ENCODE peak calls at places on chromosomes 16 and 17, in eight cellular contexts. One of them, this sample, is unnamed.

GRCh38 chr16:637081-638018 is 1.2 kb upstream of the METTL26 start:
- DNase-seq in cardiac muscle cell: peak; percentile 94
- DNase-seq in CD4-positive, alpha-beta T cell: peak; percentile 81
- DNase-seq in endodermal cell: peak; percentile 97
- DNase-seq in body of pancreas: peak; percentile 94
- DNase-seq in tibial artery: peak; percentile 94
- DNase-seq in A549: peak; percentile 91
- DNase-seq in glutamatergic neuron: peak; percentile 93
- DNase-seq in this sample: no peak

GRCh38 chr17:77235370-77236080 is 94.8 kb downstream of the SEC14L1 start:
- DNase-seq in body of pancreas: no peak
- DNase-seq in glutamatergic neuron: no peak
- DNase-seq in cardiac muscle cell: peak; percentile 94
- DNase-seq in endodermal cell: no peak
- DNase-seq in A549: no peak
- DNase-seq in tibial artery: no peak
- DNase-seq in CD4-positive, alpha-beta T cell: no peak
- DNase-seq in this sample: no peak

GRCh38 chr17:49616546-49617205 is 41.0 kb downstream of the NXPH3 start:
- DNase-seq in glutamatergic neuron: no peak
- DNase-seq in tibial artery: peak; percentile 91
- DNase-seq in A549: no peak
- DNase-seq in cardiac muscle cell: peak; percentile 98
- DNase-seq in endodermal cell: no peak
- DNase-seq in CD4-positive, alpha-beta T cell: no peak
- DNase-seq in body of pancreas: peak; percentile 55
- DNase-seq in this sample: peak; percentile 41

GRCh38 chr17:33090806-33091205 is 99.2 kb downstream of the SPACA3 start:
- DNase-seq in endodermal cell: no peak
- DNase-seq in A549: no peak
- DNase-seq in glutamatergic neuron: no peak
- DNase-seq in cardiac muscle cell: no peak
- DNase-seq in CD4-positive, alpha-beta T cell: no peak
- DNase-seq in body of pancreas: no peak
- DNase-seq in tibial artery: no peak
- DNase-seq in this sample: no peak

GRCh38 chr16:85515319-85515745 is 97.8 kb upstream of the GSE1 start:
- DNase-seq in body of pancreas: no peak
- DNase-seq in CD4-positive, alpha-beta T cell: no peak
- DNase-seq in tibial artery: no peak
- DNase-seq in cardiac muscle cell: no peak
- DNase-seq in glutamatergic neuron: no peak
- DNase-seq in A549: no peak
- DNase-seq in endodermal cell: peak; percentile 62
- DNase-seq in this sample: no peak

GRCh38 chr17:55699178-55699865 is 23.3 kb downstream of the TMEM100 start:
- DNase-seq in cardiac muscle cell: no peak
- DNase-seq in A549: no peak
- DNase-seq in glutamatergic neuron: no peak
- DNase-seq in CD4-positive, alpha-beta T cell: no peak
- DNase-seq in body of pancreas: peak; percentile 20
- DNase-seq in endodermal cell: no peak
- DNase-seq in tibial artery: no peak
- DNase-seq in this sample: no peak

GRCh38 chr17:5127910-5128309 is 12.1 kb downstream of the USP6 start:
- DNase-seq in endodermal cell: no peak
- DNase-seq in CD4-positive, alpha-beta T cell: no peak
- DNase-seq in cardiac muscle cell: no peak
- DNase-seq in body of pancreas: no peak
- DNase-seq in tibial artery: peak; percentile 29
- DNase-seq in A549: no peak
- DNase-seq in glutamatergic neuron: no peak
- DNase-seq in this sample: no peak

GRCh38 chr17:58677204-58677880 is 14.5 kb downstream of the TEX14 start:
- DNase-seq in glutamatergic neuron: no peak
- DNase-seq in CD4-positive, alpha-beta T cell: no peak
- DNase-seq in endodermal cell: no peak
- DNase-seq in body of pancreas: no peak
- DNase-seq in tibial artery: no peak
- DNase-seq in cardiac muscle cell: peak; percentile 87
- DNase-seq in A549: no peak
- DNase-seq in this sample: no peak

GRCh38 chr17:50270430-50271172 is 3.7 kb upstream of the TMEM92 start:
- DNase-seq in body of pancreas: peak; percentile 7
- DNase-seq in endodermal cell: no peak
- DNase-seq in A549: no peak
- DNase-seq in CD4-positive, alpha-beta T cell: no peak
- DNase-seq in tibial artery: peak; percentile 76
- DNase-seq in cardiac muscle cell: peak; percentile 88
- DNase-seq in glutamatergic neuron: no peak
- DNase-seq in this sample: no peak

GRCh38 chr17:8894189-8894611 is 26.7 kb upstream of the PIK3R6 start:
- DNase-seq in A549: no peak
- DNase-seq in CD4-positive, alpha-beta T cell: no peak
- DNase-seq in endodermal cell: peak; percentile 86
- DNase-seq in tibial artery: peak; percentile 60
- DNase-seq in cardiac muscle cell: peak; percentile 6
- DNase-seq in glutamatergic neuron: peak; percentile 33
- DNase-seq in body of pancreas: no peak
- DNase-seq in this sample: no peak

GRCh38 chr17:50721194-50722010 is 2.0 kb downstream of the LUC7L3 start:
- DNase-seq in glutamatergic neuron: no peak
- DNase-seq in tibial artery: no peak
- DNase-seq in endodermal cell: no peak
- DNase-seq in CD4-positive, alpha-beta T cell: no peak
- DNase-seq in A549: no peak
- DNase-seq in cardiac muscle cell: no peak
- DNase-seq in body of pancreas: no peak
- DNase-seq in this sample: no peak

GRCh38 chr17:8914554-8914953 is 47.1 kb upstream of the PIK3R6 start:
- DNase-seq in endodermal cell: peak; percentile 31
- DNase-seq in cardiac muscle cell: no peak
- DNase-seq in A549: no peak
- DNase-seq in body of pancreas: no peak
- DNase-seq in glutamatergic neuron: no peak
- DNase-seq in CD4-positive, alpha-beta T cell: no peak
- DNase-seq in tibial artery: no peak
- DNase-seq in this sample: no peak

GRCh38 chr17:73494955-73495349 is 149.3 kb downstream of the SDK2 start:
- DNase-seq in tibial artery: no peak
- DNase-seq in body of pancreas: no peak
- DNase-seq in cardiac muscle cell: no peak
- DNase-seq in CD4-positive, alpha-beta T cell: no peak
- DNase-seq in endodermal cell: no peak
- DNase-seq in A549: no peak
- DNase-seq in glutamatergic neuron: no peak
- DNase-seq in this sample: no peak

GRCh38 chr17:57862990-57863667 is 13.3 kb upstream of the MRPS23 start:
- DNase-seq in tibial artery: no peak
- DNase-seq in glutamatergic neuron: no peak
- DNase-seq in cardiac muscle cell: no peak
- DNase-seq in endodermal cell: peak; percentile 74
- DNase-seq in A549: no peak
- DNase-seq in CD4-positive, alpha-beta T cell: no peak
- DNase-seq in body of pancreas: peak; percentile 53
- DNase-seq in this sample: no peak

GRCh38 chr17:15263206-15263579 is 1.9 kb downstream of the PMP22 start:
- DNase-seq in A549: peak; percentile 73
- DNase-seq in CD4-positive, alpha-beta T cell: no peak
- DNase-seq in tibial artery: peak; percentile 98
- DNase-seq in endodermal cell: no peak
- DNase-seq in cardiac muscle cell: peak; percentile 92
- DNase-seq in body of pancreas: peak; percentile 67
- DNase-seq in glutamatergic neuron: no peak
- DNase-seq in this sample: no peak

GRCh38 chr17:13420294-13421277 is 181.1 kb downstream of the HS3ST3A1 start:
- DNase-seq in tibial artery: no peak
- DNase-seq in endodermal cell: no peak
- DNase-seq in CD4-positive, alpha-beta T cell: no peak
- DNase-seq in cardiac muscle cell: peak; percentile 85
- DNase-seq in body of pancreas: no peak
- DNase-seq in A549: no peak
- DNase-seq in glutamatergic neuron: no peak
- DNase-seq in this sample: peak; percentile 21

GRCh38 chr16:17269434-17269833 is 201.3 kb downstream of the XYLT1 start:
- DNase-seq in body of pancreas: no peak
- DNase-seq in A549: no peak
- DNase-seq in tibial artery: no peak
- DNase-seq in CD4-positive, alpha-beta T cell: no peak
- DNase-seq in endodermal cell: no peak
- DNase-seq in cardiac muscle cell: no peak
- DNase-seq in glutamatergic neuron: no peak
- DNase-seq in this sample: no peak

GRCh38 chr17:56434610-56435009 is 158.9 kb upstream of the NOG start:
- DNase-seq in CD4-positive, alpha-beta T cell: no peak
- DNase-seq in body of pancreas: no peak
- DNase-seq in glutamatergic neuron: no peak
- DNase-seq in cardiac muscle cell: no peak
- DNase-seq in endodermal cell: no peak
- DNase-seq in A549: no peak
- DNase-seq in tibial artery: no peak
- DNase-seq in this sample: no peak

GRCh38 chr17:58614854-58615409 is 76.9 kb downstream of the TEX14 start:
- DNase-seq in CD4-positive, alpha-beta T cell: no peak
- DNase-seq in body of pancreas: no peak
- DNase-seq in glutamatergic neuron: no peak
- DNase-seq in A549: no peak
- DNase-seq in tibial artery: no peak
- DNase-seq in endodermal cell: peak; percentile 84
- DNase-seq in cardiac muscle cell: peak; percentile 21
- DNase-seq in this sample: no peak

GRCh38 chr17:1438593-1439083 is 17.4 kb downstream of the CRK start:
- DNase-seq in A549: no peak
- DNase-seq in cardiac muscle cell: peak; percentile 55
- DNase-seq in glutamatergic neuron: no peak
- DNase-seq in body of pancreas: no peak
- DNase-seq in CD4-positive, alpha-beta T cell: no peak
- DNase-seq in endodermal cell: no peak
- DNase-seq in tibial artery: no peak
- DNase-seq in this sample: no peak

GRCh38 chr17:15955793-15956541 is 11.0 kb downstream of the ADORA2B start:
- DNase-seq in body of pancreas: no peak
- DNase-seq in CD4-positive, alpha-beta T cell: no peak
- DNase-seq in glutamatergic neuron: peak; percentile 58
- DNase-seq in A549: no peak
- DNase-seq in cardiac muscle cell: peak; percentile 52
- DNase-seq in endodermal cell: peak; percentile 61
- DNase-seq in tibial artery: no peak
- DNase-seq in this sample: no peak

GRCh38 chr17:57597531-57598453 is 147.3 kb downstream of the CCDC182 start:
- DNase-seq in tibial artery: no peak
- DNase-seq in endodermal cell: peak; percentile 95
- DNase-seq in body of pancreas: peak; percentile 74
- DNase-seq in cardiac muscle cell: peak; percentile 86
- DNase-seq in A549: peak; percentile 86
- DNase-seq in CD4-positive, alpha-beta T cell: no peak
- DNase-seq in glutamatergic neuron: peak; percentile 80
- DNase-seq in this sample: peak; percentile 47

GRCh38 chr16:65964752-65965151 is 401.7 kb upstream of the CDH5 start:
- DNase-seq in endodermal cell: peak; percentile 58
- DNase-seq in body of pancreas: no peak
- DNase-seq in cardiac muscle cell: no peak
- DNase-seq in glutamatergic neuron: no peak
- DNase-seq in CD4-positive, alpha-beta T cell: no peak
- DNase-seq in A549: no peak
- DNase-seq in tibial artery: no peak
- DNase-seq in this sample: no peak

GRCh38 chr16:1786242-1787055 is 3.7 kb downstream of the NUBP2 start:
- DNase-seq in body of pancreas: peak; percentile 12
- DNase-seq in tibial artery: no peak
- DNase-seq in CD4-positive, alpha-beta T cell: no peak
- DNase-seq in endodermal cell: peak; percentile 63
- DNase-seq in cardiac muscle cell: no peak
- DNase-seq in A549: no peak
- DNase-seq in glutamatergic neuron: peak; percentile 22
- DNase-seq in this sample: no peak
- TF ChIP-seq CTCF in body of pancreas: no peak
- TF ChIP-seq CTCF in tibial artery: no peak
- TF ChIP-seq CTCF in CD4-positive, alpha-beta T cell: no peak
- TF ChIP-seq CTCF in endodermal cell: peak; percentile 32
- TF ChIP-seq CTCF in cardiac muscle cell: no peak
- TF ChIP-seq CTCF in A549: no peak
- TF ChIP-seq CTCF in glutamatergic neuron: no peak
- TF ChIP-seq CTCF in this sample: no peak

DNA sequence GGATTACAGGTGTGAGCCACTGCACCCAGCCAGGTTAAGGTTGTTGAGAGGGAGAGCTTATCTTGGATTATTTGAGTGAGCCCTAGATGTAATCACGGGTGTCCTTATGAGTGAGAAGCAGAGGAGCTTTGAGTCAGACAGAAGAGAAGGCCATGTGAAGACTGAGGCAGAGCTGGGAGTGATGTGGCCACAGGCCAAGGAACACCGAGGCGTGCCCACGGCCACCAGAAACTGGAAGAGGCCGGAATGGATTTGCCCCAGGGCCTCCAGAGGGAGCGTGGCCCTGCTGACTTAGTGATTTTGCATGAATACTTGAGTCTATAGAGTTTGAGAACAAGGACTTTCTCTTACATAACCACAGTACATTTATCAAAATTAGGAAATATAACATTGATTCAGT is 137.7 kb downstream of the RPTOR start:
- DNase-seq in tibial artery: no peak
- DNase-seq in glutamatergic neuron: no peak
- DNase-seq in CD4-positive, alpha-beta T cell: no peak
- DNase-seq in A549: no peak
- DNase-seq in body of pancreas: no peak
- DNase-seq in cardiac muscle cell: no peak
- DNase-seq in endodermal cell: no peak
- DNase-seq in this sample: no peak
- TF ChIP-seq CTCF in tibial artery: no peak
- TF ChIP-seq CTCF in glutamatergic neuron: no peak
- TF ChIP-seq CTCF in CD4-positive, alpha-beta T cell: no peak
- TF ChIP-seq CTCF in A549: no peak
- TF ChIP-seq CTCF in body of pancreas: no peak
- TF ChIP-seq CTCF in cardiac muscle cell: no peak
- TF ChIP-seq CTCF in endodermal cell: no peak
- TF ChIP-seq CTCF in this sample: no peak

DNA sequence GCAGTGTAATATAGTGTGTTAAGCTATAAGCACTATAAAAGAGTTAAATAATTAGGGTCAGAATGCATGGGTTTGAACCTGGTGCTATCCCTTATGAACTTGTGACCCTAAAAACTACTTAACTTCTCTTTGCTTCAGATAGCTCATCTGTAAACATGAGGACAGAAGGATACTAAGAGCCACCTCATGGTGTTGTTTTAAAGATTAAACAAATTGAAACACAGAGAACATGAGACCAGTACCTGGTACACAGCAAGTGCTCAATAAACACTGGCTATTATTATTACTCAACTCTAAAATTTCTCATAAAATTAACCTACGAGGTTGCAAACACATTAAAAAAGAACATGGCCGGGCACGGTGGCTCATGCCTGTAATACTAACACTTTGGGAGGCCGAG is 43.3 kb downstream of the SMURF2 start:
- DNase-seq in A549: no peak
- DNase-seq in CD4-positive, alpha-beta T cell: no peak
- DNase-seq in tibial artery: no peak
- DNase-seq in cardiac muscle cell: no peak
- DNase-seq in body of pancreas: no peak
- DNase-seq in endodermal cell: no peak
- DNase-seq in glutamatergic neuron: no peak
- DNase-seq in this sample: no peak
- TF ChIP-seq CTCF in A549: no peak
- TF ChIP-seq CTCF in CD4-positive, alpha-beta T cell: no peak
- TF ChIP-seq CTCF in tibial artery: no peak
- TF ChIP-seq CTCF in cardiac muscle cell: no peak
- TF ChIP-seq CTCF in body of pancreas: no peak
- TF ChIP-seq CTCF in endodermal cell: no peak
- TF ChIP-seq CTCF in glutamatergic neuron: no peak
- TF ChIP-seq CTCF in this sample: no peak

GRCh38 chr16:2858245-2859025 is 465 bp upstream of the PRSS22 start:
- DNase-seq in glutamatergic neuron: no peak
- DNase-seq in endodermal cell: peak; percentile 90
- DNase-seq in cardiac muscle cell: no peak
- DNase-seq in A549: no peak
- DNase-seq in tibial artery: peak; percentile 58
- DNase-seq in CD4-positive, alpha-beta T cell: no peak
- DNase-seq in body of pancreas: peak; percentile 97
- DNase-seq in this sample: peak; percentile 54
- TF ChIP-seq CTCF in glutamatergic neuron: no peak
- TF ChIP-seq CTCF in endodermal cell: peak; percentile 52
- TF ChIP-seq CTCF in cardiac muscle cell: no peak
- TF ChIP-seq CTCF in A549: no peak
- TF ChIP-seq CTCF in tibial artery: no peak
- TF ChIP-seq CTCF in CD4-positive, alpha-beta T cell: no peak
- TF ChIP-seq CTCF in body of pancreas: peak; percentile 77
- TF ChIP-seq CTCF in this sample: peak; percentile 14

This sample was measured in LNCaP clone FGC.